ENCODE peak calls at places on chromosome 16, in eight cellular contexts. I is adrenal gland, N is lower leg skin, J is HL-60, M is neural crest cell, D is AG04450, U is AG09319, Z is bronchial epithelial cell. R is an unnamed sample.

GRCh38 chr16:54277845-54278703 is 8.5 kb downstream of the IRX3 start:
- DNase-seq in I (no peak), N (peak), J (no peak), M (peak), D (no peak), U (no peak), Z (no peak), R (no peak)

GRCh38 chr16:54522596-54522995 is 236.0 kb upstream of the IRX3 start:
- DNase-seq in I (peak), N (no peak), J (no peak), M (no peak), D (no peak), U (no peak), Z (no peak), R (no peak)

GRCh38 chr16:89319883-89320716 is 102.6 kb downstream of the ZNF778 start:
- DNase-seq in I (peak), N (no peak), J (no peak), M (no peak), D (no peak), U (no peak), Z (peak), R (peak)

GRCh38 chr16:783404-784161 is 4.6 kb downstream of the RPUSD1 start:
- DNase-seq in I (peak), N (no peak), J (no peak), M (no peak), D (no peak), U (no peak), Z (peak), R (peak)

GRCh38 chr16:53865492-53865863 is 161.5 kb downstream of the FTO start:
- DNase-seq in I (no peak), N (no peak), J (peak), M (no peak), D (no peak), U (no peak), Z (peak), R (no peak)

GRCh38 chr16:50842013-50842505 is 100.2 kb downstream of the CYLD start:
- DNase-seq in I (no peak), N (peak), J (no peak), M (no peak), D (no peak), U (no peak), Z (no peak), R (no peak)

GRCh38 chr16:66472961-66473610 is 46.0 kb downstream of the BEAN1 start:
- DNase-seq in I (no peak), N (peak), J (no peak), M (no peak), D (no peak), U (no peak), Z (no peak), R (peak)

GRCh38 chr16:84484579-84485254 is 19.7 kb downstream of the MEAK7 start:
- DNase-seq in I (peak), N (peak), J (peak), M (peak), D (peak), U (no peak), Z (peak), R (peak)

GRCh38 chr16:29820271-29820701 is at the start of gene MVP:
- DNase-seq in I (peak), N (no peak), J (no peak), M (no peak), D (no peak), U (no peak), Z (peak), R (peak)

GRCh38 chr16:3479654-3480216 is 15.6 kb downstream of the C16orf90 start:
- DNase-seq in I (no peak), N (no peak), J (no peak), M (no peak), D (no peak), U (no peak), Z (no peak), R (no peak)

GRCh38 chr16:3482659-3483241 is 12.5 kb downstream of the C16orf90 start:
- DNase-seq in I (no peak), N (no peak), J (no peak), M (no peak), D (no peak), U (no peak), Z (no peak), R (no peak)

GRCh38 chr16:3481696-3482658 is 13.3 kb downstream of the C16orf90 start:
- DNase-seq in I (no peak), N (no peak), J (no peak), M (no peak), D (no peak), U (no peak), Z (no peak), R (no peak)

GRCh38 chr16:3478242-3478925 is 16.9 kb downstream of the C16orf90 start:
- DNase-seq in I (no peak), N (no peak), J (no peak), M (no peak), D (no peak), U (no peak), Z (no peak), R (no peak)

GRCh38 chr16:3480901-3481695 is 14.2 kb downstream of the C16orf90 start:
- DNase-seq in I (no peak), N (no peak), J (no peak), M (no peak), D (no peak), U (no peak), Z (no peak), R (no peak)
- TF ChIP-seq CTCF in I (no peak), N (no peak), J (no peak), M (no peak), D (no peak), U (no peak), Z (no peak), R (no peak)

GRCh38 chr16:8818499-8819270 is 21.0 kb downstream of the PMM2 start:
- DNase-seq in I (no peak), N (no peak), J (no peak), M (no peak), D (no peak), U (no peak), Z (no peak), R (no peak)
- TF ChIP-seq CTCF in I (no peak), N (no peak), J (no peak), M (no peak), D (no peak), U (no peak), Z (no peak), R (no peak)

DNA sequence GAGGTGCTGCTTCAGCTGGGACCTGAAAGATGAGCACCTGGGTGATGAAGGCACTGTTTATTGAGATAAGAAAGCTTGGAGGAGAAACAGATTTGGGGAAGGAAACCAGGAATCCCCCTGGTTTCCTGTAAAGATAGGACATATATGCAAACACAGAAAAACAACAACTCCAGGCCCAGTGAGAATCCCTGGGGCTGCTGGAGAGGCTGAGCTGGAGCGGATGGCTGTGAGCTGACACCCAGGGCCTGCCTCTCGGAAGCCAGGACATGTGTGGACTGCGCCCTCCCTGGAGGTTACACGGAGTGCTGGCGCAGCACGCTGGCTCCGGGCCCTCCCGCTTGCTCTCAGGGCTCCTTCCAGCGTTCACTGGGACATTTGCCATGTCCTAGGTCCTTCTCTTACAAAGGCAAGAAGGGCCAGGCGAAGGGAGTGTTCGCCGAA is 57.5 kb downstream of the CYB5B start:
- DNase-seq in I (peak), N (peak), J (no peak), M (no peak), D (no peak), U (peak), Z (peak), R (peak)
- TF ChIP-seq CTCF in I (no peak), N (no peak), J (no peak), M (no peak), D (no peak), U (peak), Z (peak), R (no peak)

DNA sequence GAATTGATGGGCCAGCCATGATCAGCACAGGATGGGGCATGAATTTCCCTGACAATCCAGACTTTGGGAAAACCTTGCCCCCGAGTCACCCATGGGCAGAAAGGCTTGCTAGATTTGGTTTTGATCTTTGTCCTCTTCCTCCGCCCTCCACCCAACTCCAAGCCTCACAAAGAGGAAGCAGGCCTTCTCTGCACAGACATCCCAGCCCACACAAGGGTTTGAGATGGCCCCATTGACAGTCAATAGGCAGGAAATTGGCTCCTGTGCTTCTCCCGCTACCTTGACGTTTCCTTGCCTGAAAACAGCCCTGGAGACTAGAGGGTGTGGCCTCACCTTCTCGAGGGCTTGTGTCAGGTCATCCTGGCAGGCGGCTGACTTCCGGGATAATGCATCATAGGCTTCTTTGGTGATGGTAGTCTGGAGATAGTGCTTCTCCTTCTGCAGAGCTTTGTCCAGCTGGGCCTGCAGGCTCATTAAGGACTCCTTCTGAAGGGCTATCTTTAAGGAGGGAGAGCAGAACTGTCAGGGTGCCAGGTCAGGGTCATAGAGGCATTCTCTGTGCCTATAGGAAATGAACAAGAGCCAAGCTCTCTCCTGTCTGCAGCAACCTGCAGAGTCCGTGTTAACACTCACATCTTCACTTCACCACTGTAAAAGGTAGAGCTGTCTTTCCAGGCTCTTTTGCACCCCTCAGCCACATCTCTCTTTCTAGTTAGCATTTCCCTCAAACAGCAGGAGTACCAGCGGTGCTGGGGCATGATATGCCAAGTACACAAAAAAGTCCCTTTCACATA is 32.2 kb downstream of the DHX38 start:
- DNase-seq in I (no peak), N (peak), J (no peak), M (no peak), D (no peak), U (no peak), Z (no peak), R (no peak)
- TF ChIP-seq CTCF in I (no peak), N (no peak), J (no peak), M (no peak), D (no peak), U (no peak), Z (no peak), R (no peak)

GRCh38 chr16:73956592-73957495 is 339.8 kb upstream of the PSMD7 start:
- DNase-seq in I (peak), N (no peak), J (peak), M (peak), D (peak), U (peak), Z (peak), R (peak)
- TF ChIP-seq CTCF in I (peak), N (no peak), J (peak), M (peak), D (peak), U (peak), Z (peak), R (peak)

GRCh38 chr16:72023962-72024361 is 15.4 kb downstream of the DHODH start:
- DNase-seq in I (no peak), N (no peak), J (no peak), M (no peak), D (no peak), U (no peak), Z (peak), R (no peak)

GRCh38 chr16:72024862-72025382 is 16.4 kb downstream of the DHODH start:
- DNase-seq in I (no peak), N (no peak), J (no peak), M (no peak), D (no peak), U (no peak), Z (no peak), R (no peak)

GRCh38 chr16:72018470-72018869 is 9.9 kb downstream of the DHODH start:
- DNase-seq in I (no peak), N (no peak), J (no peak), M (no peak), D (no peak), U (no peak), Z (no peak), R (no peak)

GRCh38 chr16:72025404-72026114 is 17.0 kb downstream of the DHODH start:
- DNase-seq in I (no peak), N (no peak), J (no peak), M (no peak), D (no peak), U (no peak), Z (no peak), R (no peak)

GRCh38 chr16:72021043-72021442 is 12.5 kb downstream of the DHODH start:
- DNase-seq in I (no peak), N (no peak), J (no peak), M (peak), D (no peak), U (no peak), Z (no peak), R (no peak)
- TF ChIP-seq CTCF in I (no peak), N (no peak), J (no peak), M (peak), D (peak), U (peak), Z (peak), R (no peak)

GRCh38 chr16:24834459-24835335 is 11.1 kb upstream of the SLC5A11 start:
- DNase-seq in I (no peak), N (no peak), J (no peak), M (no peak), D (no peak), U (no peak), Z (peak), R (no peak)
- TF ChIP-seq CTCF in I (no peak), N (no peak), J (peak), M (peak), D (peak), U (peak), Z (peak), R (no peak)